ENCODE peak calls at places on chromosomes 11 and 22, in nine cellular contexts. W, T, R, I, L, S, K, Q and C are unnamed samples.

GRCh38 chr11:126115253-126115540 is 52.5 kb upstream of the CDON start:
- DNase-seq in K (no peak), R (no peak), W (no peak), L (peak), I (no peak), T (no peak), Q (no peak), S (no peak), C (peak)

GRCh38 chr22:32411388-32411787 is 659 bp downstream of the RTCB start:
- DNase-seq in S (no peak), L (no peak), I (no peak), T (no peak), R (no peak), K (no peak), Q (peak), W (peak), C (no peak)

GRCh38 chr22:23396362-23397007 is 183.6 kb downstream of the IGLL1 start:
- DNase-seq in T (no peak), R (no peak), W (no peak), K (no peak), L (no peak), Q (no peak), S (no peak), I (no peak), C (peak)

GRCh38 chr22:19167106-19167869 is 11.2 kb downstream of the SLC25A1 start:
- DNase-seq in Q (no peak), R (no peak), W (no peak), T (no peak), I (no peak), S (no peak), L (no peak), K (no peak), C (no peak)

GRCh38 chr11:2325719-2326118 is 23.9 kb downstream of the TSPAN32 start:
- DNase-seq in K (no peak), W (no peak), L (peak), T (no peak), Q (peak), I (no peak), R (no peak), S (no peak), C (no peak)

GRCh38 chr11:34348919-34349318 is 8.9 kb downstream of the ABTB2 start:
- DNase-seq in K (no peak), R (no peak), S (no peak), T (no peak), I (no peak), Q (no peak), L (no peak), W (no peak), C (no peak)

GRCh38 chr22:49811014-49811791 is 16.5 kb downstream of the BRD1 start:
- DNase-seq in T (no peak), S (no peak), I (no peak), L (no peak), W (no peak), Q (no peak), K (no peak), R (no peak), C (peak)

GRCh38 chr11:112504056-112504455 is 243.4 kb upstream of the PLET1 start:
- DNase-seq in L (no peak), Q (no peak), R (no peak), I (no peak), W (peak), K (no peak), S (no peak), T (no peak), C (no peak)

GRCh38 chr22:17968126-17968525 is 56.2 kb downstream of the MICAL3 start:
- DNase-seq in R (no peak), T (no peak), W (no peak), K (no peak), Q (no peak), I (no peak), S (no peak), L (no peak), C (no peak)

GRCh38 chr11:97938789-97939188 is 1082.0 kb upstream of the CNTN5 start:
- DNase-seq in Q (no peak), T (no peak), K (no peak), W (no peak), I (no peak), L (no peak), R (no peak), S (no peak), C (no peak)

GRCh38 chr11:16611395-16612233 is 126.8 kb upstream of the C11orf58 start:
- DNase-seq in R (no peak), T (peak), K (no peak), S (no peak), Q (no peak), I (no peak), L (no peak), W (no peak), C (no peak)

GRCh38 chr22:25779890-25780289 is 37.9 kb downstream of the MYO18B start:
- DNase-seq in W (no peak), S (no peak), K (no peak), R (no peak), Q (no peak), L (no peak), T (no peak), I (no peak), C (no peak)

GRCh38 chr11:5038336-5038735 is 8.0 kb upstream of the OR52J3 start:
- DNase-seq in S (no peak), T (no peak), W (no peak), K (no peak), I (no peak), L (no peak), Q (no peak), R (no peak), C (no peak)

GRCh38 chr22:26435327-26436093 is 6.5 kb downstream of the ASPHD2 start:
- DNase-seq in K (no peak), S (no peak), R (no peak), L (no peak), W (no peak), T (no peak), I (no peak), Q (no peak), C (no peak)

GRCh38 chr11:12287374-12288211 is 89.8 kb upstream of the PARVA start:
- DNase-seq in K (no peak), W (peak), T (peak), Q (peak), S (peak), R (peak), I (no peak), L (no peak), C (no peak)

GRCh38 chr11:44113572-44113971 is 18.1 kb downstream of the EXT2 start:
- DNase-seq in W (no peak), T (no peak), Q (no peak), S (no peak), L (no peak), I (no peak), R (no peak), K (no peak), C (no peak)

GRCh38 chr11:117045196-117045595 is 53.0 kb downstream of the SIK3 start:
- DNase-seq in K (no peak), W (peak), T (no peak), S (no peak), I (no peak), L (no peak), R (no peak), Q (no peak), C (no peak)

GRCh38 chr11:132052904-132053303 is 682.5 kb downstream of the NTM start:
- DNase-seq in R (no peak), Q (peak), I (no peak), S (no peak), T (no peak), K (no peak), W (no peak), L (no peak), C (no peak)